ENCODE peak calls at places on chromosomes 13 and 19, in four cellular contexts. One of them, this sample, is unnamed.
A peak's percentile ranks its signal among the peaks of the same experiment; 100 is the strongest.

GRCh38 chr13:73754727-73755292 is 379.4 kb downstream of the KLF12 start:
- DNase-seq in neural progenitor cell: peak; percentile 64
- DNase-seq in OCI-LY7: peak; percentile 66
- DNase-seq in fibroblast of lung: peak; percentile 56
- DNase-seq in this sample: peak; percentile 5

GRCh38 chr13:73101608-73102007 is 42.8 kb downstream of the KLF5 start:
- DNase-seq in OCI-LY7: no peak
- DNase-seq in fibroblast of lung: no peak
- DNase-seq in neural progenitor cell: no peak
- DNase-seq in this sample: no peak

GRCh38 chr19:5627395-5627904 is 4.6 kb downstream of the SAFB start:
- DNase-seq in neural progenitor cell: peak; percentile 19
- DNase-seq in OCI-LY7: peak; percentile 81
- DNase-seq in fibroblast of lung: peak; percentile 45
- DNase-seq in this sample: no peak

GRCh38 chr13:31172535-31172934 is 10.8 kb upstream of the HSPH1 start:
- DNase-seq in neural progenitor cell: no peak
- DNase-seq in fibroblast of lung: peak; percentile 90
- DNase-seq in OCI-LY7: no peak
- DNase-seq in this sample: peak; percentile 94

GRCh38 chr13:25171517-25172302 is at the start of gene AMER2:
- DNase-seq in fibroblast of lung: peak; percentile 11
- DNase-seq in neural progenitor cell: peak; percentile 86
- DNase-seq in OCI-LY7: no peak
- DNase-seq in this sample: no peak

GRCh38 chr13:60379837-60380236 is 17.2 kb upstream of the TDRD3 start:
- DNase-seq in OCI-LY7: peak; percentile 21
- DNase-seq in fibroblast of lung: no peak
- DNase-seq in neural progenitor cell: peak; percentile 36
- DNase-seq in this sample: no peak

GRCh38 chr13:108342369-108343289 is 73.1 kb downstream of the TNFSF13B start:
- DNase-seq in OCI-LY7: no peak
- DNase-seq in fibroblast of lung: peak; percentile 38
- DNase-seq in neural progenitor cell: peak; percentile 58
- DNase-seq in this sample: no peak

GRCh38 chr19:15199652-15200574 is 882 bp downstream of the NOTCH3 start:
- DNase-seq in fibroblast of lung: peak; percentile 37
- DNase-seq in neural progenitor cell: peak; percentile 95
- DNase-seq in OCI-LY7: no peak
- DNase-seq in this sample: no peak

GRCh38 chr13:86572115-86572514 is 772.9 kb upstream of the SLITRK6 start:
- DNase-seq in neural progenitor cell: no peak
- DNase-seq in OCI-LY7: no peak
- DNase-seq in fibroblast of lung: peak; percentile 70
- DNase-seq in this sample: no peak

GRCh38 chr19:3890590-3890989 is 10.1 kb downstream of the ATCAY start:
- DNase-seq in neural progenitor cell: no peak
- DNase-seq in OCI-LY7: no peak
- DNase-seq in fibroblast of lung: no peak
- DNase-seq in this sample: no peak

GRCh38 chr13:39910833-39911232 is 255.4 kb downstream of the COG6 start:
- DNase-seq in OCI-LY7: no peak
- DNase-seq in fibroblast of lung: peak; percentile 34
- DNase-seq in neural progenitor cell: no peak
- DNase-seq in this sample: no peak

GRCh38 chr19:41023193-41023592 is 32.1 kb downstream of the CYP2B6 start:
- DNase-seq in fibroblast of lung: no peak
- DNase-seq in OCI-LY7: no peak
- DNase-seq in neural progenitor cell: no peak
- DNase-seq in this sample: no peak

GRCh38 chr13:112248406-112248760 is 127.8 kb upstream of the SPACA7 start:
- DNase-seq in OCI-LY7: no peak
- DNase-seq in neural progenitor cell: no peak
- DNase-seq in fibroblast of lung: no peak
- DNase-seq in this sample: no peak

GRCh38 chr19:17125728-17126677 is 50.4 kb downstream of the MYO9B start:
- DNase-seq in fibroblast of lung: peak; percentile 13
- DNase-seq in OCI-LY7: peak; percentile 67
- DNase-seq in neural progenitor cell: no peak
- DNase-seq in this sample: no peak

GRCh38 chr19:38175422-38175821 is 48.6 kb downstream of the DPF1 start:
- DNase-seq in fibroblast of lung: no peak
- DNase-seq in neural progenitor cell: no peak
- DNase-seq in OCI-LY7: no peak
- DNase-seq in this sample: no peak

GRCh38 chr13:20064128-20064527 is 96.7 kb downstream of the GJA3 start:
- DNase-seq in OCI-LY7: no peak
- DNase-seq in fibroblast of lung: peak; percentile 65
- DNase-seq in neural progenitor cell: no peak
- DNase-seq in this sample: no peak

GRCh38 chr19:850221-850978 is 1.7 kb upstream of the ELANE start:
- DNase-seq in fibroblast of lung: peak; percentile 59
- DNase-seq in OCI-LY7: no peak
- DNase-seq in neural progenitor cell: peak; percentile 51
- DNase-seq in this sample: no peak

GRCh38 chr13:95139186-95139585 is 162.1 kb downstream of the ABCC4 start:
- DNase-seq in OCI-LY7: no peak
- DNase-seq in neural progenitor cell: no peak
- DNase-seq in fibroblast of lung: no peak
- DNase-seq in this sample: no peak

GRCh38 chr13:61466280-61466679 is 50.6 kb upstream of the PCDH20 start:
- DNase-seq in fibroblast of lung: no peak
- DNase-seq in OCI-LY7: no peak
- DNase-seq in neural progenitor cell: peak; percentile 18
- DNase-seq in this sample: no peak

GRCh38 chr19:17346109-17346671 is 8.8 kb downstream of the GTPBP3 start:
- DNase-seq in OCI-LY7: peak; percentile 75
- DNase-seq in neural progenitor cell: peak; percentile 83
- DNase-seq in fibroblast of lung: peak; percentile 47
- DNase-seq in this sample: no peak

GRCh38 chr19:56170261-56170660 is 5.5 kb upstream of the GALP start:
- DNase-seq in fibroblast of lung: peak; percentile 85
- DNase-seq in neural progenitor cell: no peak
- DNase-seq in OCI-LY7: no peak
- DNase-seq in this sample: no peak

GRCh38 chr19:49422407-49423277 is 599 bp downstream of the PTH2 start:
- DNase-seq in OCI-LY7: no peak
- DNase-seq in neural progenitor cell: peak; percentile 92
- DNase-seq in fibroblast of lung: peak; percentile 30
- DNase-seq in this sample: no peak

GRCh38 chr19:3365447-3366103 is 808 bp upstream of the NFIC start:
- DNase-seq in fibroblast of lung: peak; percentile 73
- DNase-seq in neural progenitor cell: no peak
- DNase-seq in OCI-LY7: no peak
- DNase-seq in this sample: no peak

DNA sequence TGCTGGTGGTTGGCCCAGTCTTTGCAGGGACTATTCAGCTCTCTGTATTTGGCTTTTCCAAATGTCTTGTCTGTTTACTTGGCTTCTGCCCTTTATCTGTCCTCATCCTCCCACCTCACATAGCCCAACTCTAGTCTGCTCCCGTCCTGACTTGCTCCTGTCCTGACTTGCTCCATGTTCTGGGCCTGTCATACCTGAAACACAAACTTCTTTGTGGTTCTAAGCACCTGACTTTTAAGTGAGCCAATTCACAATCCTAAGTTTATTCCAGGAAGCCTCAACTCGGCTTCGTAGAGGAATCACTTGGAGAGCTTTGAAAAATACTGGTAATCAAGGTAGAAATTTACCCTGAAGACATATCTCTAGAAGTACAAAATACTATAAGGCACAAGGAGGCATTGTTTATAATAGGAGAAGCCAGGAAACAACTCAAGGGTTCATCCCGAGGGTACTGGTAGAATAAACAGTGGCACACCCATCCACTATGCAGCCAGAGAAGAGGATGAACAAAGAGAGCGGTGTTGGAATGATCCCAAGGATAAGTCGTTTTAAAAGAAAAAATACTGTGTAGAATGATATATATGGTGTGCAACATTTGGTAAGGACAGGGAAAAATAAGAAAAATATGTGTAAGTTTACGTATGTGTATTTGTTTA is 284.5 kb downstream of the FGF14 start:
- DNase-seq in neural progenitor cell: no peak
- DNase-seq in OCI-LY7: no peak
- DNase-seq in fibroblast of lung: no peak
- DNase-seq in this sample: peak; percentile 41
- H2AFZ ChIP-seq in neural progenitor cell: no peak overlapping the region
- H2AFZ ChIP-seq in OCI-LY7: no peak overlapping the region
- H2AFZ ChIP-seq in fibroblast of lung: no peak overlapping the region
- H2AFZ ChIP-seq in this sample: peak overlapping the region; percentile 60

DNA sequence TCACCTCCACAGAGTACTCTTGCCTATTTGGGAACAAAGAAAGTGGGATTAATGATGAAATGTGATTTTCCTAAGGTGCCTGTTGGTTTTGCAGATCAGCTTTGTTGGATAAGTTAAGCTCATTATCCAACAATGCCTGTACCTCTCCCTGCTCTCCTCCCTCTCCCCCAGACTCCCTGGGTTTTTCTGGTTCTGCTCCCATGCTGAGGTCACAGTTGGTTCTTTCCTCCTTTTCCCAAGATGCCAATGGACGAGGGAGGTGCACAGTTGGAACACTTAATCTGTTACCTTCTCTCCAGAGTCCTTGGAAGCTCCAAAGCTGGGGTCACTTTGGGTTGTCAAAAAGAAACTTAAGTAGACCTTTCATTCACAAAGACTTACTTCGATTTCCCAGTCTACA is 1.6 kb downstream of the OXGR1 start:
- DNase-seq in fibroblast of lung: no peak
- DNase-seq in neural progenitor cell: no peak
- DNase-seq in OCI-LY7: no peak
- DNase-seq in this sample: no peak
- H3K4me3 ChIP-seq in fibroblast of lung: no peak overlapping the region
- H3K4me3 ChIP-seq in neural progenitor cell: no peak overlapping the region
- H3K4me3 ChIP-seq in OCI-LY7: no peak overlapping the region
- H3K4me3 ChIP-seq in this sample: no peak overlapping the region

DNA sequence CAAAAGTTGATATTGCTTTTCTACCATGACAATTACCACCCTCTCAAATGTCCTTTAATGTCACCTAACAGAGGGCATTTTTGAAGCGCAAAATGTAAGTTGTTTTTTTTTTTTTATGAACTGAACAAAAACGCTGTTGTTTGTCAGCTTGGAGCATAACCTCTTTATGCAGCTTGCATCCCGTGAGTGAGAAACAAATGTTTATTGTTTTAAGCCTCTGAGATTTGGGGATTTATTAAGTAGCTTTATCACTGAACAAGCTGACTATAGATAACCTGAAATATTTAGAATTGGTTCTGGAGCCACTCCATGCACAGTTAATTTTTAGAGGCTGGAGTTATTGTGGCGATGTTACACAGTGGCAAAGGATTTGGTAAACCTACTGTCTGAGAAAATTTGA is 80.1 kb upstream of the ATXN8OS start:
- DNase-seq in OCI-LY7: no peak
- DNase-seq in neural progenitor cell: no peak
- DNase-seq in fibroblast of lung: no peak
- DNase-seq in this sample: no peak
- H2AFZ ChIP-seq in OCI-LY7: no peak overlapping the region
- H2AFZ ChIP-seq in neural progenitor cell: no peak overlapping the region
- H2AFZ ChIP-seq in fibroblast of lung: no peak overlapping the region
- H2AFZ ChIP-seq in this sample: no peak overlapping the region

DNA sequence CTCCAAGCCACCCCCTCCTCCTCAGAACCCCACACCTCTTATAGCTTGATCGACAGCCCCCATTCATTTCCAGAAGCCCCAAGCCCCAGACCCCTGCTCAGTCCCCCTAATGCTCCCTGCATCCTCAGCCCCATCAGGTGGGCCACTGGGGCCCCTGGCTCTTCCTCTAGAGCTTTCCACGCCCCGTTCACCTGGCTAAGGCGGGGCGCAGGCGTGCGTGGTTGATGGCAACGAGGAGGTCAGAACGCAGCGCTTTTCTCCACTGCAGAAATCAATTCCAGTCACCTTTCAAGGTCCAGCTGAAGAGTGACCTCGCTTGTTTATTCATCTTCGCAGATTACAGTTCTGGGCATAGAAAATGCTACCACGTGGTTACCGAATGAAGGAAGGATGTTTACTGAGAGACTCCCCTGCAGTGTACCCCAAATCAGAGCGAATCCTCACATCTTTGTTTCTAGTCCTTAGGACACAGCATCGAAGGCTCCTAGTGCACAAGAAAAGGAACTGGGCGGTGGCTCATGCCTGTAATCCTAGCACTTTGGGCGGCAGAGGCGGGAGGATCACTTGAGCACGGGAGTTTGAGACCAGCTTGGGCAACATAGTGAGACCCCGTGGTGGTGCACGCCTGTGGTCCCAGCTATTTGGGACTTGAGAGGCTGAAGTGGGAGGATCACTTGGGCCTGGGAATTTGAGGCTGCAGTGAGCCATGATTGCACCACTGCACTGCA is 798 bp upstream of the PBX4 start:
- DNase-seq in fibroblast of lung: no peak
- DNase-seq in OCI-LY7: no peak
- DNase-seq in neural progenitor cell: no peak
- DNase-seq in this sample: no peak
- H3K4me3 ChIP-seq in fibroblast of lung: peak overlapping the region; percentile 25
- H3K4me3 ChIP-seq in OCI-LY7: peak overlapping the region; percentile 72
- H3K4me3 ChIP-seq in neural progenitor cell: peak overlapping the region; percentile 35
- H3K4me3 ChIP-seq in this sample: peak overlapping the region; percentile 52

GRCh38 chr13:97515643-97516042 is 81.7 kb downstream of the RAP2A start:
- DNase-seq in neural progenitor cell: no peak
- DNase-seq in fibroblast of lung: no peak
- DNase-seq in OCI-LY7: no peak
- DNase-seq in this sample: no peak

GRCh38 chr13:97512732-97513131 is 78.8 kb downstream of the RAP2A start:
- DNase-seq in OCI-LY7: no peak
- DNase-seq in fibroblast of lung: no peak
- DNase-seq in neural progenitor cell: no peak
- DNase-seq in this sample: no peak
- H2AFZ ChIP-seq in OCI-LY7: no peak overlapping the region
- H2AFZ ChIP-seq in fibroblast of lung: no peak overlapping the region
- H2AFZ ChIP-seq in neural progenitor cell: no peak overlapping the region
- H2AFZ ChIP-seq in this sample: no peak overlapping the region

DNA sequence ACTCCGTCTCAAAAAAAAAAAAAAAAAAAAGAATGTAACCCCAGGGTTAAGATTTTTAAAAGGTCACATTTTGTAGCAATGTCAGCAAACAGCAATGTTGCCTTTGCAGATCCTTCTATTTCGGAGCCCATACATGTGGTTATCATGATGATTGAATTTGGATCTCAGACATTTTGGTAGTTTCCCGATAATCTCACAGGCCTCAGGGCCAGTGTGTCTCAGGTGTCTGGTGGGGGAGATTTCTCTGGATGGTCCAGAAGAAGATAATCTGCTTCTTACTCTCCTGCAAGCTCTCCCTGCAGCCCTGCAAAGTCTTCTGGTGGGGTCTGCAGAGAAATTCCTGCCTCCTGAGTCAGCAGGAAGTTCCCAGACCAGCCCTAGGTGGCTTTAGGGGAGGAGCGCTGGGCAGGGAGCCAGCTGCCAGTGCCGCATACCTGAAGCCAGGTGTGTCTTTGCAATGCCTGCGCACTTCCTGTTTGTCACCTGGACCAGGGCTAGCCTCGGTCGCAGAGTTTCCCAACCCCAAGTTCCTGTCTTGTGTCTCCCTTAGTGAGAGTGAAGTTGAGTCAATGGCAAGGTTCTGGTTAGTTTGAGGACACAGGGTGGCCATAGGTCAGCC is 1.4 kb downstream of the SH2D3A start:
- DNase-seq in fibroblast of lung: no peak
- DNase-seq in OCI-LY7: peak; percentile 44
- DNase-seq in neural progenitor cell: no peak
- DNase-seq in this sample: peak; percentile 94
- H3K4me3 ChIP-seq in fibroblast of lung: no peak overlapping the region
- H3K4me3 ChIP-seq in OCI-LY7: peak overlapping the region; percentile 75
- H3K4me3 ChIP-seq in neural progenitor cell: no peak overlapping the region
- H3K4me3 ChIP-seq in this sample: peak overlapping the region; percentile 74

GRCh38 chr13:101331731-101332130 is 84.6 kb downstream of the NALCN start:
- DNase-seq in fibroblast of lung: no peak
- DNase-seq in OCI-LY7: no peak
- DNase-seq in neural progenitor cell: peak; percentile 47
- DNase-seq in this sample: no peak
- H2AFZ ChIP-seq in fibroblast of lung: no peak overlapping the region
- H2AFZ ChIP-seq in OCI-LY7: no peak overlapping the region
- H2AFZ ChIP-seq in neural progenitor cell: peak overlapping the region; percentile 38
- H2AFZ ChIP-seq in this sample: no peak overlapping the region